ENCODE peak calls at places on chromosome 9, in six cellular contexts. U, G, N, P, L and D are unnamed samples.

GRCh38 chr9:131478421-131478868 is 24.3 kb upstream of the POMT1 start:
- DNase-seq in G (peak; percentile 46), P (peak; percentile 67), L (no peak), U (peak; percentile 49), N (no peak), D (peak; percentile 86)

GRCh38 chr9:117035546-117035945 is 348.4 kb downstream of the TRIM32 start:
- DNase-seq in L (no peak), U (no peak), G (no peak), N (no peak), P (no peak), D (no peak)

GRCh38 chr9:86763795-86764194 is 183.5 kb downstream of the GAS1 start:
- DNase-seq in N (no peak), U (no peak), G (no peak), L (no peak), P (no peak), D (no peak)

GRCh38 chr9:8484563-8484962 is 685.0 kb upstream of the DMAC1 start:
- DNase-seq in L (no peak), U (no peak), G (no peak), N (no peak), P (no peak), D (no peak)

GRCh38 chr9:137162505-137163100 is 7.2 kb downstream of the LRRC26 start:
- DNase-seq in G (no peak), P (no peak), U (peak; percentile 64), L (no peak), N (no peak), D (no peak)

GRCh38 chr9:109856785-109857184 is 76.8 kb downstream of the PALM2AKAP2 start:
- DNase-seq in U (no peak), G (no peak), P (peak; percentile 23), L (peak; percentile 33), N (no peak), D (no peak)

GRCh38 chr9:128163523-128164331 is 3.7 kb downstream of the BBLN start:
- DNase-seq in L (no peak), G (no peak), P (no peak), N (no peak), U (no peak), D (no peak)

GRCh38 chr9:4298255-4299005 is 1.4 kb downstream of the GLIS3 start:
- DNase-seq in P (no peak), G (no peak), N (no peak), U (peak; percentile 66), L (peak; percentile 27), D (peak; percentile 44)

DNA sequence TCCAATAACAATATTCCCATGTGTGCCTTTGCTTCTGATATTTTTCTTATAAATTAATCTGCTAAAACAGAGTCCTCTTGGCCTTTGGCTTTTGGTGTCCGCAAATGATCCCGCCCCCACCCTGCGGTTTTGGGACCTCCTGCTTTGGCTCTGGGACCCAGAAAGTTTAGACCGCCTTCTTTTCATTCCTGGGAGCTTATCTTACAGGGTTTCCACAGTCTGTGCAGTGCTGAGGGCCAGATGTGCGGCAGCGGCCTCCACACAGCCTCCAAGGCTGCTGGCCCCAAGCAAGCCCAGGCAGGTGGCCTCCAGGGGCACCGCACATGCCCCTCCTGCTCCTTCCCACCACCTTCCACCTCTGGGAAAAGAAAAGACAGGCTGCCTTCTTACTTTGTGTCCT is 191.5 kb downstream of the ERCC6L2 start:
- DNase-seq in P (no peak), L (no peak), U (no peak), N (no peak), G (no peak), D (no peak)
- TF ChIP-seq SMC3 in P (no peak), L (no peak), U (no peak), N (no peak), G (no peak), D (no peak)

GRCh38 chr9:21160178-21160577 is 6.3 kb downstream of the IFNA21 start:
- DNase-seq in P (no peak), N (peak; percentile 43), U (no peak), L (no peak), G (no peak), D (no peak)
- TF ChIP-seq SMC3 in P (no peak), N (no peak), U (no peak), L (no peak), G (no peak), D (no peak)

GRCh38 chr9:91814681-91815212 is 135.3 kb downstream of the ROR2 start:
- DNase-seq in G (no peak), N (no peak), U (no peak), L (no peak), P (no peak), D (no peak)
- TF ChIP-seq SMC3 in G (no peak), N (no peak), U (no peak), L (no peak), P (no peak), D (no peak)

GRCh38 chr9:93827545-93828330 is 127.4 kb downstream of the BARX1 start:
- DNase-seq in P (peak; percentile 87), N (no peak), L (peak; percentile 28), U (peak; percentile 62), G (peak; percentile 43), D (peak; percentile 96)
- TF ChIP-seq SMC3 in P (peak; percentile 27), N (no peak), L (no peak), U (peak; percentile 9), G (no peak), D (no peak)

DNA sequence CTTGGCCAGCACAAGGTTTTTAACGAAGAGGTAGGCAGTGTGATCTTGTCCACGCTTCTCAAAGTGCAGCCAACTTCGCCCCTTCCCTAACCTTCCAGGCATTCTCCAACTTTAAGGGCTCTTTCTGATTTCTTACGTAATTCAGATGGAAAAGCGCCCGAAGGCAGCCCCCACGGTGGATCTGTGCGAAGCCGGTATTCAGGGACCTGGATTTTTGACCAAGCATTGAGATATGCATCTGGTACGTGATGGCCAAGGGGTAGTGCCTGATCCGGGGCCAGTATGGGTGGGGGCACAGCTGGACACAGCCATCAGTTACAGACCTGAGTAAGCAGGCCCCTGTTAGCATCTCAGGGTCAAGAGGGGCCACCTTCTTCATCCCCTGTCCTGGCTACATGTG is 80.0 kb downstream of the AMBP start:
- DNase-seq in N (no peak), L (no peak), U (no peak), G (no peak), P (no peak), D (no peak)
- TF ChIP-seq SMC3 in N (no peak), L (no peak), U (no peak), G (no peak), P (no peak), D (no peak)